ENCODE peak calls at places on chromosomes 5 and 9, in four cellular contexts. J is HCT116, O is GM23248, H is PC-9. T is an unnamed sample.

GRCh38 chr9:110152704-110153374 is 55.1 kb downstream of the C9orf152 start:
- DNase-seq in J (peak), O (peak), H (no peak), T (peak)

GRCh38 chr5:174736351-174736721 is 12.0 kb downstream of the MSX2 start:
- DNase-seq in J (no peak), O (peak), H (no peak), T (peak)

GRCh38 chr5:137393196-137393993 is 105.7 kb downstream of the SPOCK1 start:
- DNase-seq in J (no peak), O (peak), H (no peak), T (no peak)

GRCh38 chr5:77893225-77893860 is 117.2 kb upstream of the TBCA start:
- DNase-seq in J (peak), O (peak), H (peak), T (peak)

GRCh38 chr9:130869250-130869649 is 27.4 kb downstream of the QRFP start:
- DNase-seq in J (no peak), O (peak), H (no peak), T (peak)

GRCh38 chr9:78575791-78576190 is 278.9 kb downstream of the PSAT1 start:
- DNase-seq in J (no peak), O (no peak), H (no peak), T (no peak)

GRCh38 chr5:138643040-138643791 is 68.0 kb upstream of the HSPA9 start:
- DNase-seq in J (no peak), O (peak), H (no peak), T (no peak)

GRCh38 chr5:50666261-50667078 is at the start of gene PARP8:
- DNase-seq in J (no peak), O (peak), H (peak), T (peak)

GRCh38 chr5:130479045-130479804 is 575.0 kb downstream of the CHSY3 start:
- DNase-seq in J (no peak), O (no peak), H (peak), T (no peak)

GRCh38 chr9:14341437-14342133 is 27.6 kb upstream of the NFIB start:
- DNase-seq in J (no peak), O (no peak), H (no peak), T (no peak)

GRCh38 chr5:152094076-152094475 is 169.4 kb upstream of the GLRA1 start:
- DNase-seq in J (no peak), O (no peak), H (no peak), T (no peak)

GRCh38 chr9:117073539-117074336 is 341.1 kb downstream of the ASTN2 start:
- DNase-seq in J (no peak), O (peak), H (peak), T (no peak)

GRCh38 chr5:39547548-39548154 is 122.9 kb upstream of the DAB2 start:
- DNase-seq in J (peak), O (peak), H (peak), T (peak)

GRCh38 chr9:124783830-124784229 is 6.9 kb downstream of the OLFML2A start:
- DNase-seq in J (no peak), O (no peak), H (no peak), T (no peak)

GRCh38 chr5:159052282-159053011 is 47.3 kb downstream of the EBF1 start:
- DNase-seq in J (no peak), O (peak), H (no peak), T (no peak)
- TF ChIP-seq EZH2 in J (no peak), O (no peak), H (no peak), T (no peak)

GRCh38 chr5:161546463-161547301 is at the start of gene GABRB2:
- DNase-seq in J (no peak), O (peak), H (no peak), T (peak)

GRCh38 chr5:161549106-161549505 is 2.6 kb upstream of the GABRB2 start:
- DNase-seq in J (no peak), O (peak), H (no peak), T (peak)

GRCh38 chr5:161545701-161546462 is 643 bp downstream of the GABRB2 start:
- DNase-seq in J (no peak), O (no peak), H (no peak), T (no peak)

GRCh38 chr5:161547573-161548471 is 1.3 kb upstream of the GABRB2 start:
- DNase-seq in J (no peak), O (peak), H (no peak), T (no peak)

GRCh38 chr5:161548472-161549094 is 2.1 kb upstream of the GABRB2 start:
- DNase-seq in J (no peak), O (peak), H (no peak), T (no peak)
- TF ChIP-seq EZH2 in J (no peak), O (no peak), H (no peak), T (no peak)

GRCh38 chr9:114426046-114426948 is 38.5 kb upstream of the AKNA start:
- DNase-seq in J (no peak), O (no peak), H (no peak), T (no peak)

GRCh38 chr9:114427644-114428043 is 39.9 kb upstream of the AKNA start:
- DNase-seq in J (no peak), O (no peak), H (no peak), T (no peak)

GRCh38 chr9:114429488-114429887 is 41.7 kb upstream of the AKNA start:
- DNase-seq in J (no peak), O (no peak), H (no peak), T (no peak)

GRCh38 chr9:114430443-114430842 is 42.7 kb upstream of the AKNA start:
- DNase-seq in J (no peak), O (no peak), H (no peak), T (peak)

DNA sequence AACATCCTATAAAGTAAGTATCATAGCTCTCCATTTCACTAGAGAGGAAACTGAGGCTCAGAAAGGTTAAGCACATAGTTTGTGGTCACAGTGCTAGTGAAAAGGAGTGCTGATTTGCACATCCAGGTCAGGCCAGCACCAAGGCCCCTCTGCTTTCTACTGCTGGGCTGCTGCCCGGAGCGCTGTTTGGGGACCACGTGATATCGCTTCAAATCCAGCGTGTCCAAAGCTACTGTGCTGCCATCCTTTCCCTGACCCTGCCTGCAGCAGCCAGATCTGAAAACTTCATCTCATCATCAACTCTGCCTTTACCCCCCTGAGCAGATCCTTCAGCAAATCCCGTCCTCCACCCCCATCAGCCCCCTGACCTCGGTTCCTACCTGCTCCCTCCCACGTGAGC is 40.7 kb upstream of the AKNA start:
- DNase-seq in J (no peak), O (no peak), H (no peak), T (no peak)
- TF ChIP-seq EZH2 in J (no peak), O (no peak), H (no peak), T (no peak)

DNA sequence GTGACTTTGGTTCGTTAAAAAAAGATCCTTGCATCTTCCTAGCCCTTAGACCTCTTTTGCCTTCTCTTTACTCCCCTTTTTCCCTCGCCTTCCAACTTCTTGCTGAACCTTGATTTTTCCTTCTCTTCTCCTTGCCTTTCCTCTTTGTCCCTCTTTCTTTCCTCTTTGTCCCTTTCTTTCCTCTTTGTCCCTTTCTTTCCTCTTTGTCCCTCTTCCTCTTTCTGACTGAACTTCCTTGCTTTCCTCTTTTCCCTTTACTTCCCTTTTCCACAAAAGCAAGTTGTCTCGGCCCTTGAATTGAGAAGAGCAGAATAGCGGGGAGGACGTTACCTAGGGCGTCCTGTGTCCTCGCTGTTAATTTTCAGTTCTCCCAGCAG is 1.4 kb upstream of the MLLT3 start:
- DNase-seq in J (no peak), O (no peak), H (no peak), T (no peak)
- TF ChIP-seq EZH2 in J (no peak), O (no peak), H (no peak), T (no peak)

GRCh38 chr9:94741856-94742255 is 15.4 kb downstream of the AOPEP start:
- DNase-seq in J (no peak), O (no peak), H (no peak), T (no peak)

GRCh38 chr9:94740191-94740874 is 13.8 kb downstream of the AOPEP start:
- DNase-seq in J (no peak), O (no peak), H (no peak), T (no peak)

GRCh38 chr9:94743035-94743954 is 16.8 kb downstream of the AOPEP start:
- DNase-seq in J (no peak), O (no peak), H (no peak), T (no peak)

GRCh38 chr9:94746541-94747505 is 20.3 kb downstream of the AOPEP start:
- DNase-seq in J (no peak), O (no peak), H (no peak), T (no peak)

DNA sequence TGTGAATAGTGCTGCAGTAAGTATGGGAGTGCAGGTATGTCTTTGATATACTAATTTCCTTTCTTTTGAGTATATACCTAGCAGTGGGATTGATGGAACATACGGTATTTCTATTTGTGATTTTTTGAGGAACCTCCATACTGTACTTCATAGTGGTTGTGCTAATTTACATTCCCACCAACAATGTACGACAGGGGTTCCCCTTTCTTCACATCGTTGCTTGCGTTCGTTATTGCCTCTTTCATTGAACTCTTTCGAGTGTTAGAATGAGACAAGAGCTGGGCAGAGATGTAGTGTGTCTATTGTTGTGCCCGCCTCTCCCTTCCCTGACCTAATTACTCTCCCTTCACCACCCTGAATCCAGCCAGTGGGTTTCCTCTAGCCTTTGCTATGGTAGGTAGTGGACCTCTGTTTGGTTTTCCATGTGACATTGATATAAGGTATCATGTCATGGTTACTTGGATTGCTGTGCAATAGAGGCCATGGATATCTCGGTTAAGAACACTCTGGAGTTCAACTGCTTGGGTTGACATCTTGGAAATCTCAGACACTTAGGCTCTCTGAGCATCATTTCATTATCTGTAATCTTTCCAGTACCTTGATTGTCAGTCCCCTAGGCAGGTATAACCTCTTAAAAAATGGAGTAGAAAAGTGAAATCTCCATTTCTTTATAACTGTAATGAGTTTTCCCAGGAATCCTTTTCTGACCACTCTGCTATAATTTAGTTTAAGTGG is 19.5 kb downstream of the AOPEP start:
- DNase-seq in J (no peak), O (no peak), H (no peak), T (no peak)
- TF ChIP-seq EZH2 in J (no peak), O (no peak), H (no peak), T (no peak)

DNA sequence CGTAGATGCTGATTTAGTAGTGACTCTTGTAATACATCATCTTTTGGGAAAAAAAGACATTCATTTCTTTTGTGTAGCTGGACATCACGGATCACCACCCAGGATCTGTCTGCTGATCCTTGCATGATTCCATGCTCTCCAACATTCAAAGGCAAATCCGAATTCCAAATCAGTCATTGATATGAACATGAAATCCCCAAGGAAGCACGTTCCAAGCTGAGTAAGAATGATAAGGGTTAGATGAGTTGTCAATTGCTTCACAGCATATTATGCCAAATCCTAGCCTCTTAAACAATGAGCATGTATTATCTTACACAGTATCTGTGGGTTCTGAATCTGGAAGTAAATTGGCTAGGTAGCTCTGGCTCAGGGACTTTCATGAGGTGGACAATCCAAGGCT is 37.1 kb upstream of the GRAMD2B start:
- DNase-seq in J (no peak), O (no peak), H (no peak), T (peak)
- TF ChIP-seq EZH2 in J (no peak), O (no peak), H (no peak), T (no peak)

DNA sequence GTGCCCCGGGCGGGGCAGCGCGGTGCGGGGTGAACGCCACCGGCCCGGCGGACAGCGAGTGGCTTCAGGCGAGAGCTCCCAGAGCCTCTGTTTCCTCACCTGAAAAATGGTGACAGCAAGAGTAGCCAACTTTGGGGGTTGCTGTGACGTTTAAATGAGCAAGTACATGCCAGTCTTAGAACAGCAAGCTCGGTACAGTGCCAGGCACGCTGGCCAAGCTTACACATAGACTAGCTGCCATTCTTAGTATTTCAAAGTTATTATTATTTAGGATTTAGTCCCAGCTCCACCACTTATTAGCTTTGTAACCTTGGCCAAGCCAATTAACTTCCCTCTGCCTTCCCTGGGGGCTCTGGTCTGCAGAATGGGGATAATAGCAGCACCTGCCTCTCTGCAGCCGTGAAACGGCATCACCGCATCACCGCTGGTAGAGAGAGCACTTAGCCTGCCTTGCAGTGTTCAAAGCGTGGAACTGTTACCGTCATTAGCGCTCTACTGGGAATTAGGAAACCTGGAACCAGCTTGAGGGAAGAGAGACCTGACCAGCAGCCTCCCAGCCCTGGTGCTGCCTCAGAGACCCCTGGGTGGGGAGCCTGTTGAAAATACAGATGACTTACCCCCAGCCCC is at the start of gene C9orf50:
- DNase-seq in J (no peak), O (peak), H (no peak), T (no peak)
- TF ChIP-seq EZH2 in J (no peak), O (no peak), H (no peak), T (no peak)

GRCh38 chr9:96241391-96241809 is 60.6 kb downstream of the HSD17B3 start:
- DNase-seq in J (peak), O (no peak), H (peak), T (no peak)
- TF ChIP-seq EZH2 in J (no peak), O (no peak), H (no peak), T (no peak)

T was measured in fibroblast of lung.